ENCODE peak calls at places on chromosomes 16 and 17, in seven cellular contexts. X is iris pigment epithelial cell; C is astrocyte of the hippocampus; O is AG09319; F is small intestine; J is activated T-helper 1 cell treated with anti-CD3 and anti-CD28 coated beads, Interleukin-2, amount 50 U/mL, for 16 hours; Q is stimulated activated CD8-positive, alpha-beta memory T cell treated with anti-CD3 and anti-CD28 coated beads, Interleukin-2, amount 100 ng/mL, for 1 hour. P is an unnamed sample.

GRCh38 chr16:28977703-28978641 is 3.4 kb downstream of the SPNS1 start:
- DNase-seq in X (no peak), C (no peak), O (no peak), F (peak), J (no peak), Q (no peak), P (no peak)

GRCh38 chr16:54921229-54921824 is 9.3 kb upstream of the IRX5 start:
- DNase-seq in X (peak), C (no peak), O (no peak), F (no peak), J (no peak), Q (no peak), P (no peak)

GRCh38 chr16:65122974-65123845 is 1.3 kb upstream of the CDH11 start:
- DNase-seq in X (peak), C (peak), O (peak), F (no peak), J (no peak), Q (no peak), P (peak)

GRCh38 chr17:74280093-74280513 is 6.1 kb downstream of the DNAI2 start:
- DNase-seq in X (no peak), C (no peak), O (no peak), F (peak), J (peak), Q (peak), P (no peak)

GRCh38 chr17:9022553-9023388 is 1.5 kb downstream of the NTN1 start:
- DNase-seq in X (peak), C (peak), O (no peak), F (no peak), J (no peak), Q (no peak), P (peak)

GRCh38 chr17:75853410-75853809 is 1.7 kb downstream of the WBP2 start:
- DNase-seq in X (peak), C (peak), O (no peak), F (no peak), J (no peak), Q (no peak), P (peak)

GRCh38 chr16:66553223-66553622 is 847 bp downstream of the CKLF start:
- DNase-seq in X (no peak), C (no peak), O (no peak), F (peak), J (no peak), Q (no peak), P (no peak)

GRCh38 chr16:4888428-4889135 is 41.3 kb downstream of the UBN1 start:
- DNase-seq in X (no peak), C (no peak), O (no peak), F (no peak), J (no peak), Q (no peak), P (no peak)

GRCh38 chr16:83701494-83701893 is 106.3 kb upstream of the HSBP1 start:
- DNase-seq in X (peak), C (peak), O (no peak), F (peak), J (no peak), Q (no peak), P (peak)

GRCh38 chr17:81923302-81924260 is 4.0 kb downstream of the MAFG start:
- DNase-seq in X (peak), C (peak), O (no peak), F (peak), J (no peak), Q (no peak), P (peak)

GRCh38 chr17:48494335-48494734 is 36.5 kb downstream of the HOXB1 start:
- DNase-seq in X (peak), C (peak), O (no peak), F (no peak), J (no peak), Q (no peak), P (peak)

GRCh38 chr17:66522591-66523272 is 220.3 kb downstream of the PRKCA start:
- DNase-seq in X (no peak), C (no peak), O (no peak), F (no peak), J (no peak), Q (no peak), P (no peak)

GRCh38 chr16:26430618-26431017 is 636.1 kb upstream of the C16orf82 start:
- DNase-seq in X (no peak), C (no peak), O (no peak), F (no peak), J (no peak), Q (no peak), P (no peak)

GRCh38 chr16:64077242-64077641 is 1044.6 kb downstream of the CDH11 start:
- DNase-seq in X (no peak), C (no peak), O (no peak), F (no peak), J (no peak), Q (no peak), P (no peak)

GRCh38 chr17:57636985-57637667 is 108.0 kb downstream of the CCDC182 start:
- DNase-seq in X (peak), C (no peak), O (no peak), F (no peak), J (no peak), Q (no peak), P (no peak)

GRCh38 chr16:11079657-11080187 is 135.4 kb downstream of the CLEC16A start:
- DNase-seq in X (peak), C (peak), O (peak), F (no peak), J (no peak), Q (no peak), P (peak)

GRCh38 chr16:50463581-50464324 is 84.4 kb upstream of the NKD1 start:
- DNase-seq in X (no peak), C (no peak), O (no peak), F (no peak), J (no peak), Q (no peak), P (no peak)

GRCh38 chr17:80984749-80985148 is 6.9 kb upstream of the CHMP6 start:
- DNase-seq in X (peak), C (peak), O (peak), F (peak), J (no peak), Q (no peak), P (peak)

GRCh38 chr17:7132511-7133094 is 18.0 kb upstream of the ASGR2 start:
- DNase-seq in X (no peak), C (peak), O (no peak), F (no peak), J (no peak), Q (peak), P (peak)

GRCh38 chr17:20267459-20267842 is 199.9 kb downstream of the LGALS9B start:
- DNase-seq in X (no peak), C (peak), O (no peak), F (no peak), J (peak), Q (no peak), P (peak)